ENCODE peak calls at places on chromosomes 1 and 21, in six cellular contexts. E is left ventricle myocardium inferior, N is IMR-90, K is H1, I is mammary epithelial cell, B is psoas muscle. Y is an unnamed sample.

GRCh38 chr1:96721382-96722160 is at the start of gene PTBP2:
- DNase-seq in B (peak; percentile 92), E (peak; percentile 83), N (peak; percentile 69), K (no peak), I (peak; percentile 71), Y (peak; percentile 54)

GRCh38 chr1:30809514-30810263 is 52.1 kb upstream of the LAPTM5 start:
- DNase-seq in I (peak; percentile 52), N (peak; percentile 93), K (no peak), E (no peak), B (no peak), Y (peak; percentile 66)

GRCh38 chr1:44808938-44809917 is 905 bp downstream of the BTBD19 start:
- DNase-seq in I (no peak), K (no peak), B (peak; percentile 72), E (peak; percentile 48), N (peak; percentile 82), Y (peak; percentile 46)

GRCh38 chr1:160377585-160378206 is 10.8 kb downstream of the NHLH1 start:
- DNase-seq in N (peak; percentile 70), K (no peak), I (peak; percentile 68), B (no peak), E (no peak), Y (peak; percentile 63)

GRCh38 chr1:105467549-105467948 is 1588.9 kb upstream of the PRMT6 start:
- DNase-seq in N (no peak), K (no peak), E (no peak), I (no peak), B (no peak), Y (no peak)

GRCh38 chr1:39980555-39981313 is 25.8 kb downstream of the MFSD2A start:
- DNase-seq in I (peak; percentile 64), N (no peak), E (no peak), K (no peak), B (no peak), Y (peak; percentile 44)

GRCh38 chr1:96236156-96236739 is 485.3 kb upstream of the PTBP2 start:
- DNase-seq in I (peak; percentile 38), E (no peak), N (peak; percentile 75), K (no peak), B (no peak), Y (peak; percentile 62)

GRCh38 chr1:229432116-229432461 is 1.8 kb downstream of the ACTA1 start:
- DNase-seq in B (peak; percentile 58), N (no peak), I (no peak), K (no peak), E (no peak), Y (no peak)

GRCh38 chr1:82401116-82401515 is 600.4 kb downstream of the ADGRL2 start:
- DNase-seq in N (no peak), K (no peak), B (no peak), E (no peak), I (no peak), Y (no peak)

GRCh38 chr1:235902638-235903542 is 36.2 kb upstream of the LYST start:
- DNase-seq in B (no peak), I (peak; percentile 93), K (no peak), E (no peak), N (peak; percentile 44), Y (peak; percentile 76)

GRCh38 chr1:218739426-218739825 is 394.3 kb downstream of the TGFB2 start:
- DNase-seq in N (peak; percentile 58), I (no peak), E (peak; percentile 62), B (peak; percentile 77), K (no peak), Y (no peak)

GRCh38 chr1:16721871-16722641 is 18.3 kb upstream of the RNU1-4 start:
- DNase-seq in B (no peak), I (no peak), K (no peak), E (no peak), N (no peak), Y (no peak)

GRCh38 chr1:78091886-78092285 is 46.1 kb downstream of the GIPC2 start:
- DNase-seq in E (no peak), N (no peak), K (no peak), I (no peak), B (no peak), Y (no peak)

GRCh38 chr1:93673159-93673657 is 8.4 kb downstream of the BCAR3 start:
- DNase-seq in E (no peak), K (no peak), I (no peak), B (no peak), N (peak; percentile 30), Y (peak; percentile 52)

GRCh38 chr1:112439592-112439991 is 43.6 kb downstream of the CTTNBP2NL start:
- DNase-seq in E (no peak), N (no peak), I (no peak), K (no peak), B (no peak), Y (no peak)

GRCh38 chr1:51237714-51238403 is 1.8 kb downstream of the RNF11 start:
- DNase-seq in K (no peak), N (peak; percentile 69), I (peak; percentile 60), E (no peak), B (no peak), Y (peak; percentile 84)

GRCh38 chr1:58768971-58769808 is 14.7 kb downstream of the JUN start:
- DNase-seq in E (peak; percentile 83), B (peak; percentile 86), I (peak; percentile 42), K (no peak), N (peak; percentile 63), Y (peak; percentile 56)

GRCh38 chr1:1832151-1832550 is 53.9 kb upstream of the NADK start:
- DNase-seq in I (no peak), N (no peak), K (no peak), B (no peak), E (no peak), Y (no peak)

GRCh38 chr1:1827089-1827433 is 48.8 kb upstream of the NADK start:
- DNase-seq in E (no peak), B (no peak), N (no peak), K (no peak), I (no peak), Y (no peak)

GRCh38 chr1:1825217-1825616 is 46.9 kb upstream of the NADK start:
- DNase-seq in N (no peak), I (no peak), E (no peak), B (no peak), K (no peak), Y (no peak)

GRCh38 chr1:1827456-1827855 is 49.2 kb upstream of the NADK start:
- DNase-seq in I (no peak), E (no peak), N (no peak), B (no peak), K (no peak), Y (no peak)

DNA sequence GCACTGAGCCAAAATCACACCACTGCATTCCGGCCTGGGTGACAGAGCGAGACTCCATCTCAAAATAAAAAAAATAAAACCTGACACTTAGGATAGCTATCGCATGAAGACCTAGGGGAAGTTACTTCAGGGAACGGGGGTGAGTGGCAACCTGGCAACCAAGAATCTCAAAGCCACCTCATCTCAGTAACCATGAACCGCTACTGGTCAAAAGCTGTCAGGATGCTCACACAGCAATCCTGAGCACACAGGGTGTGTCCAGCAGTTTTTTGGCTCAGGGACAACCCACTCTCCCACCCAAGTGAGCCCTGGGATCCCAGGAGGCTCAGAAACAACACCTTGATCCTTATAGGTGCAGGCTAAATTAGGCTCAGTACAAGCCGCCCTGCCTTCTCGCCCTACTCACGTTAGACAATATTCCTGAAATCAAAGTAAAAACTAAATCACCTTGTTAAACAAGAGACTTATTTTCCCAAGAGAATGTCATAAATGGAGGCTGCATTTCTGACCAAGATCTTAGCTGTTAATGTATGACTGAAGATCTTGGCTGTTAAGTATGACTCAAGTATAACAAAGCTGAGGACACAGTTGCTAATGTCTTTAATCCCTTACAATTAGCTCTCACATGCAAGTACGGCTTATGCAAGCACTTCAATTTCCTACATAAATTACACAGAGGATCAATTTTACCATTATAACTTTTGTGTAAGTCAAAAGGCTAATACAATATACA is 48.3 kb upstream of the NADK start:
- DNase-seq in E (no peak), I (no peak), K (no peak), B (no peak), N (no peak), Y (peak; percentile 39)
- H3K36me3 ChIP-seq in E (peaks cover 35% of the 10 kb centered on the region), I (peaks cover 14% of the 10 kb centered on the region), K (peaks cover 5% of the 10 kb centered on the region), B (peaks cover 37% of the 10 kb centered on the region), N (peaks cover 25% of the 10 kb centered on the region), Y (peaks cover 7% of the 10 kb centered on the region)

DNA sequence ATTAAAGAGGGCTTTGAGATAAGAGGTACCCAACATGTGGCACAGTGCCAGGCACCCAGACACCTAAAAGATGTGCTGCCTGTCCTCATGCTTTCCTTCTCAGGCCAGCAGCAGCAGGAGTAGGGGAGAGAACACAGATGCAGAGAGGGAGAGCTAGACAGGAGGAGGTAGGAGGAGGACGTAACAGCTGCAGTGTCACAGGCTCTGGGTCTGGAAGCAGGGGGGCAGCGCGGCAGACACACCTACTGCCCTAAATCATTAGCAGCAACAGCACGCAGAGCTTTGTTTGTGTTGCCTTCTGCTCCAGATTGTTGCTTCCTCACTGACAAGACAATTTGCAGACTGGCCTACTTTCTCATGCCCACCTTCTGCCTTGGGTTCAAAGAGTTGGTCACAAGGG is 196.7 kb upstream of the DAB1 start:
- DNase-seq in B (no peak), I (no peak), K (no peak), E (no peak), N (no peak), Y (no peak)
- TF ChIP-seq CTCF in B (no peak), I (no peak), K (no peak), E (no peak), N (no peak), Y (no peak)

GRCh38 chr1:13892671-13893325 is 192.8 kb downstream of the PRDM2 start:
- DNase-seq in I (no peak), K (no peak), B (no peak), N (no peak), E (peak; percentile 16), Y (no peak)
- H3K4me3 ChIP-seq in I (no peak overlapping the region), K (peak overlapping the region; percentile 46), B (peak overlapping the region; percentile 57), N (no peak overlapping the region), E (peak overlapping the region; percentile 61), Y (no peak overlapping the region)

GRCh38 chr21:45277101-45278045 is 10.3 kb downstream of the POFUT2 start:
- DNase-seq in E (no peak), K (no peak), I (no peak), B (peak; percentile 41), N (no peak), Y (no peak)
- H3K36me3 ChIP-seq in E (peaks cover 97% of the 10 kb centered on the region), K (peaks cover 43% of the 10 kb centered on the region), I (peaks cover 7% of the 10 kb centered on the region), B (peaks cover 97% of the 10 kb centered on the region), N (peaks cover 70% of the 10 kb centered on the region), Y (peaks cover 15% of the 10 kb centered on the region)

Y was measured in bronchial epithelial cell.